ENCODE peak calls at places on chromosomes 13 and 19, in four cellular contexts. T is ureter, C is nucleus accumbens, E is kidney glomerular epithelial cell. X is an unnamed sample.

GRCh38 chr13:32495429-32495828 is 43.2 kb downstream of the N4BP2L2 start:
- DNase-seq in T (no peak), C (no peak), E (no peak), X (no peak)

GRCh38 chr13:43191561-43191960 is 168.2 kb downstream of the DNAJC15 start:
- DNase-seq in T (no peak), C (no peak), E (no peak), X (no peak)

GRCh38 chr13:114067886-114068722 is 64.3 kb downstream of the RASA3 start:
- DNase-seq in T (no peak), C (no peak), E (no peak), X (no peak)

GRCh38 chr19:42199440-42200115 is 17.9 kb downstream of the DEDD2 start:
- DNase-seq in T (peak; percentile 86), C (no peak), E (no peak), X (no peak)

GRCh38 chr13:29743229-29743786 is 107.1 kb downstream of the UBL3 start:
- DNase-seq in T (no peak), C (no peak), E (peak; percentile 26), X (no peak)

GRCh38 chr13:73751290-73751689 is 382.9 kb downstream of the KLF12 start:
- DNase-seq in T (no peak), C (no peak), E (no peak), X (no peak)

GRCh38 chr13:45518525-45519235 is 53.9 kb downstream of the COG3 start:
- DNase-seq in T (no peak), C (no peak), E (no peak), X (no peak)

GRCh38 chr19:28794301-28794700 is 418.6 kb downstream of the UQCRFS1 start:
- DNase-seq in T (no peak), C (no peak), E (no peak), X (no peak)

GRCh38 chr13:36919206-36919832 is 719 bp downstream of the SMAD9 start:
- DNase-seq in T (no peak), C (no peak), E (peak; percentile 25), X (no peak)

GRCh38 chr13:23889598-23890224 is 511 bp upstream of the MIPEP start:
- DNase-seq in T (no peak), C (no peak), E (no peak), X (peak; percentile 48)

GRCh38 chr13:73365681-73366080 is 306.9 kb downstream of the KLF5 start:
- DNase-seq in T (no peak), C (no peak), E (peak; percentile 18), X (peak; percentile 19)

GRCh38 chr13:29978211-29978610 is 127.8 kb upstream of the UBL3 start:
- DNase-seq in T (no peak), C (no peak), E (no peak), X (no peak)

GRCh38 chr13:40341086-40341471 is 325.4 kb downstream of the FOXO1 start:
- DNase-seq in T (no peak), C (no peak), E (no peak), X (no peak)

GRCh38 chr19:40623403-40624239 is 22.5 kb downstream of the LTBP4 start:
- DNase-seq in T (no peak), C (no peak), E (peak; percentile 85), X (no peak)

GRCh38 chr19:7673995-7674667 is 2.8 kb upstream of the MCEMP1 start:
- DNase-seq in T (peak; percentile 70), C (peak; percentile 28), E (no peak), X (peak; percentile 20)

GRCh38 chr13:27619093-27619705 is 1.1 kb downstream of the LNX2 start:
- DNase-seq in T (no peak), C (no peak), E (peak; percentile 20), X (peak; percentile 36)

GRCh38 chr19:18306903-18307681 is 15.8 kb downstream of the LSM4 start:
- DNase-seq in T (no peak), C (no peak), E (no peak), X (no peak)